ENCODE peak calls at places on chromosomes 13 and 19, in ten cellular contexts. V is epithelial cell of esophagus, X is H7, H is heart left ventricle, S is IMR-90, W is fibroblast of pulmonary artery, L is HCT116, I is brain microvascular endothelial cell, E is left lung, O is testis. Y is an unnamed sample.

GRCh38 chr13:38702609-38703008 is 15.7 kb downstream of the FREM2 start:
- DNase-seq in S (no peak), X (no peak), L (no peak), O (no peak), E (no peak), I (no peak), V (no peak), W (no peak), H (no peak), Y (no peak)

GRCh38 chr13:66578305-66578704 is 651.8 kb downstream of the PCDH9 start:
- DNase-seq in E (no peak), O (no peak), S (peak; percentile 26), L (no peak), V (peak; percentile 57), X (no peak), I (peak; percentile 40), H (no peak), W (no peak), Y (no peak)

GRCh38 chr19:8663920-8664670 is 33.7 kb downstream of the NFILZ start:
- DNase-seq in H (no peak), L (no peak), I (no peak), O (no peak), X (peak; percentile 80), S (no peak), V (no peak), E (no peak), W (no peak), Y (no peak)

GRCh38 chr19:37988758-37989635 is 82.0 kb downstream of the SIPA1L3 start:
- DNase-seq in H (no peak), X (peak; percentile 45), W (no peak), S (no peak), O (no peak), V (no peak), E (no peak), L (no peak), I (peak; percentile 35), Y (peak; percentile 66)

GRCh38 chr13:80379245-80379644 is 38.3 kb upstream of the SPRY2 start:
- DNase-seq in E (no peak), I (peak; percentile 61), H (no peak), V (peak; percentile 79), O (no peak), S (peak; percentile 43), W (peak; percentile 70), X (no peak), L (no peak), Y (no peak)

GRCh38 chr13:40334031-40334430 is 332.4 kb downstream of the FOXO1 start:
- DNase-seq in O (no peak), I (no peak), S (no peak), E (no peak), X (no peak), W (no peak), H (no peak), L (no peak), V (no peak), Y (no peak)

GRCh38 chr19:55376381-55376933 is at the start of gene TMEM190:
- DNase-seq in W (no peak), E (peak; percentile 68), O (no peak), S (no peak), H (no peak), X (peak; percentile 84), L (no peak), V (no peak), I (no peak), Y (no peak)

GRCh38 chr19:869245-870177 is 10.0 kb downstream of the CFD start:
- DNase-seq in X (no peak), E (no peak), H (no peak), W (peak; percentile 89), O (peak; percentile 82), S (peak; percentile 96), V (peak; percentile 83), L (peak; percentile 63), I (peak; percentile 88), Y (no peak)

GRCh38 chr13:28541966-28542365 is 47.0 kb upstream of the FLT1 start:
- DNase-seq in X (no peak), H (no peak), V (no peak), L (no peak), S (no peak), W (peak; percentile 82), E (no peak), O (no peak), I (no peak), Y (no peak)
- H3K4me3 ChIP-seq in X (no peak overlapping the region), H (no peak overlapping the region), V (no peak overlapping the region), L (no peak overlapping the region), S (no peak overlapping the region), W (no peak overlapping the region), E (no peak overlapping the region), O (no peak overlapping the region), I (no peak overlapping the region), Y (no peak overlapping the region)

DNA sequence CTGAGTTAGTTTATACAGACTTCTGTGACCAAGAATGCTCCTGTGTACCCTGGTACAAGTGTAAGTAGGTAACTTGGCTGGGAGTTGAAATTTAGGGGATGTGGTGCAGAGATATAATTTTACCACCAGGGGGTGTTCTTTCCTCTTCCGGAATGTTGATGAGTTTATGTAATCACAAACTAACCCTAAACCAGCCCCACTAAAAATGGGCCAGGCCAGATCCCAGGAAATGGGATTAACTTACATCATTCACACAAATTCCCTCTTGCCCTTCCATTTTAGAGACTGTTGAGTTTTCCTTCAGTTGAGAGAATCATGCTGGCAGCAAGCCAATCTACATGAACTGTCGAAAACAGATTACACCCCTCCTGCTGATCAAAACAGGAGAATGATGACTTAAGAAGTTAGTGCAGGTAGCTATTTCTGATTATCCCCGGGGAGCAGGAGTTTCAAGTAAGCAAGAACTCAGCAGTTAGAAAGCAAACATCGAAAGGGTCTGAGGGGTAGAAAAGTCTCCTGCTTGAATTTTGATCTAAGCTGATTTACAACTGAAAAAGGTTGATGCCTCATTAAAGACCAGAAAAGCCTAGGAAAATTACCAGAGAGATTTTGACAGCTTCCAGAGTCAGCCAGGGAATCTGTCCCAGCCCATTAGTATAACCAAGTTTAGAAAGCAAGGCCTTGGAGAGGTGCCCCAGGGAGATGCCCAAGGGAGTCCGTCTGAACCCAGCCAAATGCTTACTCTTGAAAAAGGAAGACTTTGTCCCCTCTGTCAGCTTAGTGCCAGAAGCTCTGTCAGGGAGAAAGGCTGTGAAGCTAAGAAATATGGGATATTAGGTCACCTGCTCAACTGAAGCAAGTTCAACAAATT is 32.3 kb upstream of the MED4 start:
- DNase-seq in W (peak; percentile 87), V (peak; percentile 80), I (peak; percentile 26), E (no peak), H (peak; percentile 77), S (peak; percentile 60), O (peak; percentile 74), X (peak; percentile 60), L (peak; percentile 59), Y (peak; percentile 55)
- H3K4me3 ChIP-seq in W (no peak overlapping the region), V (no peak overlapping the region), I (no peak overlapping the region), E (no peak overlapping the region), H (no peak overlapping the region), S (no peak overlapping the region), O (no peak overlapping the region), X (no peak overlapping the region), L (no peak overlapping the region), Y (no peak overlapping the region)

DNA sequence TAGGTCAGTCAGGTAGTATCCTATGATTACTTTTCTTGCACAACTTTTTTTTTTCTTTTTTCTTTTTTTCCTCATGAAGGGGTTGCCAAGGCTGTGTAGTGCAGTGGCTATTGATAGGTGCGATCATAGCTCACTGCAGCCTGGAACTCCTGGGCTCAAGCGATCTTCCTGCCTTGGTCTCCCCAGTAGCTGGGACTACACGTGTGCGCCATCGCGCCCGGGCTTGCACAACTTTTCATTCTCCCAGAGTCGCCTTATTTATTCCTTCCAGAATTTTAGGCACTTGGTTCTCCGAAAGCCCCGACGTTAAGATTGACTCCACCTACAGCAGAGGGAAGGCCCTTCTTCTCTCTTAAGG is 867 bp upstream of the ZNF613 start:
- DNase-seq in E (peak; percentile 58), O (no peak), X (no peak), H (no peak), I (no peak), S (no peak), L (no peak), V (no peak), W (no peak), Y (no peak)
- H3K4me3 ChIP-seq in E (peak overlapping the region; percentile 75), O (peak overlapping the region; percentile 80), X (peak overlapping the region; percentile 84), H (peak overlapping the region; percentile 94), I (peak overlapping the region; percentile 94), S (peak overlapping the region; percentile 76), L (no peak overlapping the region), V (peak overlapping the region; percentile 89), W (peak overlapping the region; percentile 100), Y (peak overlapping the region; percentile 92)

GRCh38 chr19:33217881-33218280 is 7.8 kb downstream of the SLC7A10 start:
- DNase-seq in H (no peak), E (peak; percentile 57), I (no peak), W (no peak), X (no peak), S (no peak), L (no peak), V (no peak), O (no peak), Y (no peak)
- H3K4me3 ChIP-seq in H (no peak overlapping the region), E (no peak overlapping the region), I (no peak overlapping the region), W (no peak overlapping the region), X (no peak overlapping the region), S (no peak overlapping the region), L (no peak overlapping the region), V (no peak overlapping the region), O (no peak overlapping the region), Y (no peak overlapping the region)

DNA sequence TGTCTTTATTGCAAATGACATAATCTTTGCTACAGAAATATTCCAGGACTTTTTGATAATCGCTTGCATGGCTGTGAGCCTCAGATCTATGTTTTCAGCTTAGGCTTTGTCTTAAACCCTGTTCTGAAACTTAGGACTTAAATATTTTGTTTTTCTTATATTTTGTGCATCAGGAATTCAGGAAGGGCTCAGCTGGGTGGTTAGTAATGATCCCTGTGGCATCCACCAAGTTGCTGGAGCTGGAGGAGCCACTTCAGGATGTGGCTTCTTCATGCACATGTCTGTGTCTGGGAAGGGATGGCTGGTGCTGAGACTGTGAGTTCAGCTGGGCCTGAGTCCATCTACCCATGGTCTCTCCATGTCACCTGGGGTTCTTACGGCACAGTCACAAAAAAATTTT is 48.9 kb upstream of the LRCH1 start:
- DNase-seq in E (no peak), V (no peak), O (no peak), X (no peak), L (no peak), S (no peak), I (no peak), H (no peak), W (no peak), Y (no peak)
- H3K4me3 ChIP-seq in E (no peak overlapping the region), V (no peak overlapping the region), O (no peak overlapping the region), X (no peak overlapping the region), L (no peak overlapping the region), S (no peak overlapping the region), I (no peak overlapping the region), H (no peak overlapping the region), W (no peak overlapping the region), Y (no peak overlapping the region)

Y was measured in right lobe of liver.